ENCODE peak calls at places on chromosomes 1 and 21, in eight cellular contexts. V is MM.1S, G is IMR-90, T is uterus, L is left ventricle myocardium inferior, R is heart right ventricle, J is tibial artery, W is PC-3. N is an unnamed sample.
A peak's percentile ranks its signal among the peaks of the same experiment; 100 is the strongest.

GRCh38 chr1:154819628-154820590 is 50.2 kb downstream of the KCNN3 start:
- DNase-seq in V (no peak), G (no peak), T (no peak), L (no peak), R (no peak), J (no peak), W (peak; percentile 48), N (no peak)

GRCh38 chr21:14766241-14766640 is 220.1 kb upstream of the SAMSN1 start:
- DNase-seq in V (no peak), G (no peak), T (no peak), L (no peak), R (no peak), J (no peak), W (peak; percentile 8), N (no peak)

GRCh38 chr21:18350216-18350615 is 53.4 kb downstream of the TMPRSS15 start:
- DNase-seq in V (no peak), G (no peak), T (no peak), L (no peak), R (no peak), J (no peak), W (no peak), N (no peak)

GRCh38 chr1:111145542-111145941 is 5.5 kb downstream of the CEPT1 start:
- DNase-seq in V (no peak), G (no peak), T (no peak), L (no peak), R (no peak), J (no peak), W (no peak), N (no peak)

GRCh38 chr21:45158491-45159423 is 84.4 kb downstream of the ADARB1 start:
- DNase-seq in V (no peak), G (no peak), T (no peak), L (no peak), R (no peak), J (no peak), W (no peak), N (peak; percentile 38)

GRCh38 chr1:212515329-212515760 is 82.6 kb downstream of the NENF start:
- DNase-seq in V (no peak), G (no peak), T (no peak), L (no peak), R (no peak), J (no peak), W (no peak), N (no peak)

GRCh38 chr1:60470231-60470630 is 396.7 kb upstream of the C1orf87 start:
- DNase-seq in V (no peak), G (no peak), T (no peak), L (no peak), R (no peak), J (no peak), W (no peak), N (no peak)

GRCh38 chr1:41670558-41670957 is 186.1 kb upstream of the EDN2 start:
- DNase-seq in V (no peak), G (peak; percentile 87), T (no peak), L (no peak), R (no peak), J (no peak), W (peak; percentile 88), N (no peak)

GRCh38 chr21:14773777-14774345 is 227.7 kb upstream of the SAMSN1 start:
- DNase-seq in V (peak; percentile 69), G (no peak), T (peak; percentile 19), L (peak; percentile 15), R (peak; percentile 21), J (no peak), W (peak; percentile 77), N (no peak)

GRCh38 chr1:201741763-201742342 is 87.1 kb upstream of the IPO9 start:
- DNase-seq in V (peak; percentile 76), G (no peak), T (no peak), L (no peak), R (no peak), J (no peak), W (no peak), N (no peak)

GRCh38 chr1:118484893-118485292 is 299.9 kb upstream of the SPAG17 start:
- DNase-seq in V (no peak), G (no peak), T (no peak), L (no peak), R (no peak), J (no peak), W (no peak), N (no peak)

GRCh38 chr1:145983959-145984830 is 12.2 kb downstream of the TXNIP start:
- DNase-seq in V (peak; percentile 96), G (no peak), T (peak; percentile 9), L (no peak), R (no peak), J (peak; percentile 55), W (no peak), N (no peak)

GRCh38 chr1:159207080-159207479 is 2.4 kb downstream of the ACKR1 start:
- DNase-seq in V (no peak), G (no peak), T (no peak), L (no peak), R (no peak), J (no peak), W (no peak), N (no peak)

GRCh38 chr1:159208460-159208825 is 3.8 kb downstream of the ACKR1 start:
- DNase-seq in V (no peak), G (no peak), T (no peak), L (no peak), R (no peak), J (no peak), W (no peak), N (no peak)

GRCh38 chr1:159204791-159205141 is at the start of gene ACKR1:
- DNase-seq in V (no peak), G (no peak), T (no peak), L (no peak), R (no peak), J (no peak), W (no peak), N (no peak)

GRCh38 chr1:159205225-159205624 is 550 bp downstream of the ACKR1 start:
- DNase-seq in V (no peak), G (no peak), T (no peak), L (no peak), R (no peak), J (no peak), W (no peak), N (no peak)

GRCh38 chr1:159207774-159208459 is 3.2 kb downstream of the ACKR1 start:
- DNase-seq in V (no peak), G (no peak), T (no peak), L (no peak), R (no peak), J (no peak), W (no peak), N (no peak)
- H3K4me3 ChIP-seq in V (no peak overlapping the region), G (no peak overlapping the region), T (peak overlapping the region; percentile 8), L (no peak overlapping the region), R (peak overlapping the region; percentile 9), J (no peak overlapping the region), W (no peak overlapping the region), N (no peak overlapping the region)

DNA sequence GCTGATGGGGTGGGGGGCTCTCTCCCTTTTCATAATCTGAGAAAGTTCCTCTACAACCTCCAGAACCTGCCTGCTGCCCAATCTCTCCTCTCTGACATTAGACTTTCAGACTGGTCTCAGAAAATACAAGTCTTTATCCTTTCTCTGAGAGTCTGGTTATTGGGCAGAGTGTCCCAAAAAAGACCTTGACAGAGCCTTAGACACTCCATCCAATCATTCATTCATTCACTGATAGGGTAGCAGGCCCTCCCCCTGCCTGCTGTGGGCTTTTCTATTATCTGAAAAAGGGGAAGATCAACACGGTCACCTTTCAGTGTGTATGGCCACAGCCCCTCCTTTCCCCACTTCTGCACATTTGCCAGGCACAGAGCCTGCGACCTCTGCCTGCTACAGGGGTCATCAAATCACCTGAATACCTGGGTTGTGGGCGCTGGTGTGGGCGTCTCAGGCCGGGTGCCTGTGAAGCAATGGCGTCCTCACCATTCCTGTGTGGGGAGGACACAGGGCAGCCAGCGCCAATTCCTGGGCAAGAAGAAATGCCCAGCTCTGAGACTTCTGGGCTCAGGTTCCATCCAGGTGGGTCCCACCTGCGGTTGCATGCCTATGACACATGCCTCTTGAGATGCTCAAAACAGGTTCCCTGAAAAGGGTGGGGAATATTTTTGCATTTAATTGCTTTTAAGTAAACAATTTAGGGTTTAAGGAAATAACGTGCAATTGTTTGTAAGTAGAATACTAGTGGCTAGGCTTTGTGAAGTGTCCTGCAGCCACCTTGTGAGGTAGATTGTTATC is 52.8 kb downstream of the ELK4 start:
- DNase-seq in V (no peak), G (no peak), T (no peak), L (no peak), R (no peak), J (peak; percentile 39), W (peak; percentile 95), N (peak; percentile 68)
- H3K27me3 ChIP-seq in V (peaks cover 67% of the 10 kb centered on the region), G (peaks cover 85% of the 10 kb centered on the region), T (no peaks in the 10 kb centered on the region), L (peaks cover 48% of the 10 kb centered on the region), R (peaks cover 5% of the 10 kb centered on the region), J (no peaks in the 10 kb centered on the region), W (no peaks in the 10 kb centered on the region), N (no peaks in the 10 kb centered on the region)

GRCh38 chr1:10658396-10659066 is 137.9 kb downstream of the CASZ1 start:
- DNase-seq in V (no peak), G (no peak), T (no peak), L (no peak), R (no peak), J (no peak), W (no peak), N (no peak)
- H3K27ac ChIP-seq in V (no peak overlapping the region), G (no peak overlapping the region), T (no peak overlapping the region), L (no peak overlapping the region), R (no peak overlapping the region), J (no peak overlapping the region), W (no peak overlapping the region), N (no peak overlapping the region)

DNA sequence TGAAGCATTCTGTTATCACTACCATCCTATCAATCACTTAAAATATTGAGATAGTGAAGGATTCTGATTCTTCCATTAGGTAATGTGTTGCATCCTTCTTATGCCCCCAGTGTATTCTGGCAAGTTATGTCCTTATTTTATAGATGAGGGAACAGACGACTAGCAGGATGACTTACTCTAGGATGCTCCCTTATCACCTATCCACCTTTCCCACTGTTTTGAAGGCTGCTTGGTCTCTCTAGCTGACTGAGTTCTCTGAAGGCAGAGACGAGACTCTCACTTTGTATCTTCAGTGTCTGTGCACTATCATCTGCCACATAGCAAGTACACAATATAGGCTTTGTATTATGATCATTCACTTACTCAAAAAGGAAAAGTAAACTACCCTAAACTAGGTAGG is 4.0 kb downstream of the GLUL start:
- DNase-seq in V (no peak), G (no peak), T (no peak), L (no peak), R (no peak), J (no peak), W (no peak), N (no peak)
- H3K4me3 ChIP-seq in V (no peak overlapping the region), G (no peak overlapping the region), T (no peak overlapping the region), L (peak overlapping the region; percentile 96), R (no peak overlapping the region), J (peak overlapping the region; percentile 85), W (no peak overlapping the region), N (no peak overlapping the region)

GRCh38 chr1:156875067-156875615 is 14.5 kb downstream of the NTRK1 start:
- DNase-seq in V (no peak), G (no peak), T (no peak), L (no peak), R (no peak), J (no peak), W (no peak), N (no peak)
- H3K27me3 ChIP-seq in V (peaks cover 75% of the 10 kb centered on the region), G (peaks cover 55% of the 10 kb centered on the region), T (no peaks in the 10 kb centered on the region), L (peaks cover 61% of the 10 kb centered on the region), R (peaks cover 23% of the 10 kb centered on the region), J (no peaks in the 10 kb centered on the region), W (no peaks in the 10 kb centered on the region), N (no peaks in the 10 kb centered on the region)